ENCODE peak calls at places on chromosomes 5 and 9, in six cellular contexts. I is RWPE1, C is colonic mucosa, E is sigmoid colon, K is mammary epithelial cell, D is esophagus squamous epithelium. J is an unnamed sample.

GRCh38 chr9:74920944-74921626 is 31.6 kb downstream of the C9orf40 start:
- DNase-seq in C (no peak), E (no peak), D (no peak), I (peak; percentile 34), K (peak; percentile 18), J (no peak)

GRCh38 chr9:116361558-116361957 is 208.0 kb downstream of the PAPPA start:
- DNase-seq in I (no peak), D (no peak), C (no peak), K (no peak), E (no peak), J (no peak)

GRCh38 chr9:120538339-120538738 is 41.6 kb downstream of the CDK5RAP2 start:
- DNase-seq in D (no peak), C (no peak), E (no peak), K (no peak), I (peak; percentile 29), J (no peak)

GRCh38 chr9:91500509-91501011 is 76.9 kb upstream of the NFIL3 start:
- DNase-seq in E (no peak), C (no peak), K (peak; percentile 71), D (no peak), I (peak; percentile 75), J (no peak)

GRCh38 chr9:123316053-123316718 is 39.8 kb upstream of the CRB2 start:
- DNase-seq in D (no peak), K (no peak), I (no peak), C (no peak), E (no peak), J (no peak)

GRCh38 chr9:108254236-108254635 is 601.5 kb downstream of the ACTL7B start:
- DNase-seq in D (no peak), K (no peak), C (no peak), E (no peak), I (no peak), J (no peak)

GRCh38 chr5:32760091-32760509 is 49.0 kb downstream of the NPR3 start:
- DNase-seq in D (no peak), K (no peak), I (peak; percentile 20), E (no peak), C (no peak), J (no peak)

GRCh38 chr5:16809816-16810502 is 126.1 kb downstream of the MYO10 start:
- DNase-seq in I (no peak), K (no peak), D (no peak), C (peak; percentile 39), E (no peak), J (no peak)

GRCh38 chr5:121962347-121962670 is 534 bp downstream of the SRFBP1 start:
- DNase-seq in D (no peak), K (no peak), C (no peak), E (no peak), I (peak; percentile 8), J (no peak)

GRCh38 chr5:154606675-154607321 is 128.8 kb upstream of the HAND1 start:
- DNase-seq in C (no peak), K (no peak), I (no peak), E (no peak), D (no peak), J (no peak)
- H3K27ac ChIP-seq in C (no peak overlapping the region), K (no peak overlapping the region), I (no peak overlapping the region), E (no peak overlapping the region), D (no peak overlapping the region), J (no peak overlapping the region)

GRCh38 chr5:157568717-157569116 is 6.9 kb downstream of the ADAM19 start:
- DNase-seq in I (no peak), C (no peak), E (no peak), K (no peak), D (no peak), J (no peak)
- H3K27ac ChIP-seq in I (no peak overlapping the region), C (no peak overlapping the region), E (no peak overlapping the region), K (no peak overlapping the region), D (no peak overlapping the region), J (no peak overlapping the region)

GRCh38 chr5:42858031-42858643 is 46.4 kb upstream of the SELENOP start:
- DNase-seq in D (no peak), K (peak; percentile 64), C (no peak), E (no peak), I (peak; percentile 26), J (no peak)
- H3K27ac ChIP-seq in D (peak overlapping the region; percentile 21), K (no peak overlapping the region), C (peak overlapping the region; percentile 5), E (peak overlapping the region; percentile 19), I (no peak overlapping the region), J (peak overlapping the region; percentile 40)

GRCh38 chr5:135213466-135214239 is 179.6 kb upstream of the PITX1 start:
- DNase-seq in E (peak; percentile 56), D (no peak), K (no peak), C (peak; percentile 10), I (no peak), J (no peak)

GRCh38 chr5:135216072-135216812 is 182.2 kb upstream of the PITX1 start:
- DNase-seq in I (no peak), E (no peak), D (no peak), K (no peak), C (peak; percentile 13), J (no peak)

GRCh38 chr5:135216813-135217154 is 182.2 kb downstream of the MACROH2A1 start:
- DNase-seq in E (no peak), K (no peak), D (no peak), C (no peak), I (no peak), J (no peak)

GRCh38 chr5:135215617-135215995 is 181.6 kb upstream of the PITX1 start:
- DNase-seq in E (no peak), K (no peak), I (no peak), C (peak; percentile 3), D (no peak), J (no peak)

GRCh38 chr5:135214897-135215616 is 181.0 kb upstream of the PITX1 start:
- DNase-seq in C (peak; percentile 15), I (no peak), K (no peak), D (no peak), E (peak; percentile 56), J (no peak)
- H3K27ac ChIP-seq in C (no peak overlapping the region), I (no peak overlapping the region), K (no peak overlapping the region), D (no peak overlapping the region), E (no peak overlapping the region), J (no peak overlapping the region)

GRCh38 chr5:142863856-142864255 is 93.7 kb downstream of the ARHGAP26 start:
- DNase-seq in D (no peak), C (no peak), I (no peak), K (no peak), E (no peak), J (no peak)

GRCh38 chr5:142865631-142866030 is 95.5 kb downstream of the ARHGAP26 start:
- DNase-seq in E (no peak), I (no peak), C (no peak), D (no peak), K (no peak), J (no peak)

GRCh38 chr5:142862585-142862984 is 92.4 kb downstream of the ARHGAP26 start:
- DNase-seq in E (no peak), I (no peak), D (no peak), C (no peak), K (no peak), J (no peak)

GRCh38 chr5:142866563-142867275 is 96.5 kb downstream of the ARHGAP26 start:
- DNase-seq in D (no peak), I (peak; percentile 85), K (peak; percentile 65), C (peak; percentile 75), E (no peak), J (no peak)

DNA sequence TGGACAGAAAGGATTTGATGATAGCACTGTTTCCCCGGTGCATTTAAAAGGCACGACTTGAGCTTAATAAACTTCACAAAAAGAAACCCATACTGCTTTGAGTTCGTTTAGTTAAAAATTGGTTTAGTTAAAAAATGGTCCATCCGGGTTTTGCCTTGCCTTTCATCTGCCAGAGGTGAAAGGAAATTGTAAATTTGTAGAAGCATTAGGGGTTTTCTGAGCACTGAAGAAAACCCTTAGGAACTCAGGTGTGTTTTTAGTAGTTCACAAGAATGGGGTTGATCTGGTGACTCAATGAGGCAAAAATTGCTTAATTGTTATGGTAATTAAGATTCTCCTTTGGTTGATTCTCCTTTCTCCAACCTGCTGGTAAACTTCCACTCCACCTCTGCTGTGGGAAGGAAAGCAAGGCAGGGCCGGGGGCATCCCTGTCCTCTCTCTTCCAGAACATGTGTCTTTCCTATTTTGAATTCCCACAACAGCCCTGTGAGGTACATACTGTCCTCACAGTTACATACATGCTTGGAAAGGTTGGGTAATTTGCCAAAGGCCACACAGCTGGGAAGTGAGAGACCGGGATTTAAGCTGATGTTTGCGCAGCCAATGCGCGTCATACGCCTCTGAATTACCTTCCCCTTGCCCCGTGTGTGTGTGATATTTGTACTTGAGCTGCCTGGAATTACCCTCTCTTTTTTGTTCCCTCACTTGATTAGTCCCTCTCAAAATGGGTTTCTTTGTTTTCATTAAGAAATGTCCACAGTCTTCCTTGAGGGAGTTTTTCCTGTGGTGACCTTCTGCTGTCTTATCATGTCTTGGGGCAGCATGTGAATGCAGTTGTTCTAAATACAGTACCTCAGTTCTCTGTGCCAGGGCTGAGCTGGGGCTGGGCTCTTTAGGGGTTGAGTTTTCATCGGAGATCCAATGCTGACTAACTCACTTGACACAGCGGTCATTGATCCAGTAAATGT is 94.4 kb downstream of the ARHGAP26 start:
- DNase-seq in I (no peak), C (no peak), K (no peak), E (no peak), D (no peak), J (no peak)
- H3K27ac ChIP-seq in I (no peak overlapping the region), C (no peak overlapping the region), K (no peak overlapping the region), E (no peak overlapping the region), D (no peak overlapping the region), J (no peak overlapping the region)

GRCh38 chr5:81980598-81981260 is 8.9 kb downstream of the ATG10 start:
- DNase-seq in D (no peak), I (no peak), K (no peak), E (no peak), C (no peak), J (no peak)
- H3K27ac ChIP-seq in D (no peak overlapping the region), I (no peak overlapping the region), K (no peak overlapping the region), E (no peak overlapping the region), C (no peak overlapping the region), J (no peak overlapping the region)

GRCh38 chr5:106522296-106522695 is 1148.4 kb downstream of the EFNA5 start:
- DNase-seq in I (no peak), K (no peak), C (no peak), E (no peak), D (no peak), J (no peak)

GRCh38 chr5:106525438-106525837 is 1145.3 kb downstream of the EFNA5 start:
- DNase-seq in K (no peak), D (no peak), I (no peak), C (no peak), E (no peak), J (no peak)

GRCh38 chr5:106523842-106524241 is 1146.9 kb downstream of the EFNA5 start:
- DNase-seq in D (no peak), E (no peak), C (no peak), K (no peak), I (no peak), J (no peak)

GRCh38 chr5:106521701-106522100 is 1149.0 kb downstream of the EFNA5 start:
- DNase-seq in I (no peak), K (peak; percentile 57), D (no peak), C (no peak), E (no peak), J (no peak)
- H3K27ac ChIP-seq in I (no peak overlapping the region), K (no peak overlapping the region), D (no peak overlapping the region), C (no peak overlapping the region), E (no peak overlapping the region), J (no peak overlapping the region)

GRCh38 chr5:169636477-169637084 is 494 bp upstream of the DOCK2 start:
- DNase-seq in K (no peak), E (no peak), I (no peak), D (no peak), C (no peak), J (no peak)
- H3K27ac ChIP-seq in K (no peak overlapping the region), E (no peak overlapping the region), I (no peak overlapping the region), D (no peak overlapping the region), C (no peak overlapping the region), J (no peak overlapping the region)

J was measured in thoracic aorta.